ENCODE peak calls at places on chromosomes 16 and 17, in four cellular contexts. One of them, this sample, is unnamed.

GRCh38 chr16:89043636-89044393 is 49.8 kb upstream of the ACSF3 start:
- DNase-seq in A549: no peak
- DNase-seq in HCT116: no peak
- DNase-seq in K562: no peak
- DNase-seq in this sample: no peak

GRCh38 chr17:44307387-44308186 is 814 bp upstream of the RUNDC3A start:
- DNase-seq in A549: peak
- DNase-seq in K562: no peak
- DNase-seq in HCT116: no peak
- DNase-seq in this sample: no peak

GRCh38 chr16:27369806-27370205 is 32.2 kb upstream of the IL21R start:
- DNase-seq in HCT116: no peak
- DNase-seq in A549: no peak
- DNase-seq in K562: no peak
- DNase-seq in this sample: peak

GRCh38 chr16:55515110-55515509 is 6.2 kb downstream of the LPCAT2 start:
- DNase-seq in A549: no peak
- DNase-seq in K562: no peak
- DNase-seq in HCT116: no peak
- DNase-seq in this sample: peak

GRCh38 chr16:3120435-3120834 is 8.0 kb downstream of the ZNF205 start:
- DNase-seq in A549: no peak
- DNase-seq in HCT116: no peak
- DNase-seq in K562: no peak
- DNase-seq in this sample: no peak

GRCh38 chr17:57357392-57357784 is 101.1 kb downstream of the MSI2 start:
- DNase-seq in A549: no peak
- DNase-seq in K562: no peak
- DNase-seq in HCT116: no peak
- DNase-seq in this sample: no peak

GRCh38 chr17:7233701-7234099 is 617 bp downstream of the DVL2 start:
- DNase-seq in K562: no peak
- DNase-seq in HCT116: no peak
- DNase-seq in A549: no peak
- DNase-seq in this sample: no peak

GRCh38 chr17:63955791-63956190 is 16.9 kb downstream of the SCN4A start:
- DNase-seq in HCT116: no peak
- DNase-seq in A549: no peak
- DNase-seq in K562: no peak
- DNase-seq in this sample: no peak

GRCh38 chr17:57145347-57145746 is 60.3 kb downstream of the AKAP1 start:
- DNase-seq in A549: no peak
- DNase-seq in HCT116: no peak
- DNase-seq in K562: no peak
- DNase-seq in this sample: no peak

GRCh38 chr17:51056813-51057510 is 63.7 kb downstream of the SPAG9 start:
- DNase-seq in K562: peak
- DNase-seq in HCT116: peak
- DNase-seq in A549: peak
- DNase-seq in this sample: peak

GRCh38 chr17:57606111-57606875 is 138.8 kb downstream of the CCDC182 start:
- DNase-seq in A549: no peak
- DNase-seq in K562: no peak
- DNase-seq in HCT116: no peak
- DNase-seq in this sample: no peak

GRCh38 chr16:64865037-64865696 is 256.7 kb downstream of the CDH11 start:
- DNase-seq in HCT116: no peak
- DNase-seq in A549: no peak
- DNase-seq in K562: no peak
- DNase-seq in this sample: peak

GRCh38 chr16:57041182-57042156 is 50.9 kb upstream of the CPNE2 start:
- DNase-seq in K562: no peak
- DNase-seq in A549: peak
- DNase-seq in HCT116: no peak
- DNase-seq in this sample: no peak

GRCh38 chr17:5201011-5201410 is 9.3 kb upstream of the ZNF594 start:
- DNase-seq in K562: no peak
- DNase-seq in HCT116: no peak
- DNase-seq in A549: no peak
- DNase-seq in this sample: no peak

GRCh38 chr17:2035549-2036490 is 5.9 kb downstream of the DPH1 start:
- DNase-seq in K562: no peak
- DNase-seq in A549: no peak
- DNase-seq in HCT116: no peak
- DNase-seq in this sample: no peak

GRCh38 chr16:68490829-68491575 is 42.7 kb upstream of the SMPD3 start:
- DNase-seq in A549: peak
- DNase-seq in HCT116: peak
- DNase-seq in K562: no peak
- DNase-seq in this sample: peak

GRCh38 chr16:66857437-66857836 is 13.2 kb downstream of the CA7 start:
- DNase-seq in HCT116: no peak
- DNase-seq in K562: peak
- DNase-seq in A549: no peak
- DNase-seq in this sample: no peak

GRCh38 chr17:44360826-44361225 is 2.8 kb downstream of the FAM171A2 start:
- DNase-seq in A549: no peak
- DNase-seq in HCT116: no peak
- DNase-seq in K562: no peak
- DNase-seq in this sample: peak

GRCh38 chr16:80285089-80285488 is 255.7 kb upstream of the DYNLRB2 start:
- DNase-seq in A549: peak
- DNase-seq in K562: no peak
- DNase-seq in HCT116: no peak
- DNase-seq in this sample: peak

GRCh38 chr16:3186946-3187690 is 886 bp upstream of the OR1F1 start:
- DNase-seq in HCT116: no peak
- DNase-seq in K562: no peak
- DNase-seq in A549: no peak
- DNase-seq in this sample: no peak

GRCh38 chr16:1102921-1103648 is 7.0 kb upstream of the C1QTNF8 start:
- DNase-seq in A549: no peak
- DNase-seq in HCT116: no peak
- DNase-seq in K562: peak
- DNase-seq in this sample: no peak

GRCh38 chr17:3447625-3448024 is 14.0 kb upstream of the OR1E2 start:
- DNase-seq in HCT116: peak
- DNase-seq in K562: peak
- DNase-seq in A549: peak
- DNase-seq in this sample: no peak

GRCh38 chr17:58399974-58400373 is 17.4 kb downstream of the RNF43 start:
- DNase-seq in K562: no peak
- DNase-seq in HCT116: no peak
- DNase-seq in A549: no peak
- DNase-seq in this sample: no peak

GRCh38 chr17:76135810-76136188 is 5.2 kb downstream of the FOXJ1 start:
- DNase-seq in HCT116: no peak
- DNase-seq in K562: no peak
- DNase-seq in A549: no peak
- DNase-seq in this sample: no peak

GRCh38 chr17:47246120-47246519 is 7.5 kb upstream of the ITGB3 start:
- DNase-seq in A549: no peak
- DNase-seq in HCT116: no peak
- DNase-seq in K562: no peak
- DNase-seq in this sample: peak

GRCh38 chr17:44887016-44887415 is 12.2 kb downstream of the EFTUD2 start:
- DNase-seq in A549: no peak
- DNase-seq in HCT116: no peak
- DNase-seq in K562: no peak
- DNase-seq in this sample: no peak

GRCh38 chr16:15843635-15844279 is 13.1 kb downstream of the MYH11 start:
- DNase-seq in A549: no peak
- DNase-seq in K562: no peak
- DNase-seq in HCT116: no peak
- DNase-seq in this sample: peak

GRCh38 chr16:4682616-4683254 is 10.6 kb upstream of the NUDT16L1 start:
- DNase-seq in K562: peak
- DNase-seq in HCT116: no peak
- DNase-seq in A549: peak
- DNase-seq in this sample: peak

GRCh38 chr17:69763503-69763902 is 311.5 kb upstream of the KCNJ16 start:
- DNase-seq in K562: no peak
- DNase-seq in HCT116: no peak
- DNase-seq in A549: no peak
- DNase-seq in this sample: peak

GRCh38 chr17:31511583-31511982 is 120.1 kb downstream of the RAB11FIP4 start:
- DNase-seq in HCT116: no peak
- DNase-seq in K562: no peak
- DNase-seq in A549: no peak
- DNase-seq in this sample: no peak

GRCh38 chr16:69340095-69340644 is 598 bp downstream of the NIP7 start:
- DNase-seq in HCT116: no peak
- DNase-seq in A549: no peak
- DNase-seq in K562: peak
- DNase-seq in this sample: peak

GRCh38 chr16:71846443-71846842 is 667 bp downstream of the ATXN1L start:
- DNase-seq in K562: no peak
- DNase-seq in HCT116: no peak
- DNase-seq in A549: no peak
- DNase-seq in this sample: no peak

GRCh38 chr16:85570735-85571562 is 42.2 kb upstream of the GSE1 start:
- DNase-seq in A549: no peak
- DNase-seq in HCT116: no peak
- DNase-seq in K562: peak
- DNase-seq in this sample: no peak

GRCh38 chr17:32256695-32257013 is 9.0 kb upstream of the RHBDL3 start:
- DNase-seq in HCT116: no peak
- DNase-seq in K562: no peak
- DNase-seq in A549: no peak
- DNase-seq in this sample: no peak

DNA sequence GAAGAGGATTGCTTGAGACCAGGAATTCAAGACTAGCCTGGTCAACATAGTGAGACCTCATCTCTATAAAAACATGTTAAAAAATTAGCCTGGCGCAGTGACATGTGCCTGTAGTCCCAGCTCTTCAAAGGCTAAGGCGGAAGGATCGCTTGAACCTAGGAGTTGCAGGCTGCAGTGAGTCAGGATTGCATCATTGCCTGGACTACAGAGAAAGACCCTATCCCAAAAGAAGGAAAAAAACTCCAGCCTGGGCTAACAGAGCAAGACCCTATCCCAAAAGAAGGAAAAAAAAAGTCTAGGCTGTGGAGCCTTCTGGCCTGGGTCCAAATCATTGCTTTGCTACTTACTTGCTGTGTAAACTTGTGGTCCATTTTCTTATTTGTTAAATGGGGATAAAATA is 4.9 kb downstream of the CCP110 start:
- DNase-seq in A549: no peak
- DNase-seq in HCT116: no peak
- DNase-seq in K562: no peak
- DNase-seq in this sample: no peak
- TF ChIP-seq RAD21 in A549: no peak
- TF ChIP-seq RAD21 in HCT116: no peak
- TF ChIP-seq RAD21 in K562: no peak
- TF ChIP-seq RAD21 in this sample: no peak

GRCh38 chr16:87575027-87575804 is 27.1 kb upstream of the JPH3 start:
- DNase-seq in HCT116: no peak
- DNase-seq in A549: peak
- DNase-seq in K562: peak
- DNase-seq in this sample: no peak
- TF ChIP-seq RAD21 in HCT116: no peak
- TF ChIP-seq RAD21 in A549: no peak
- TF ChIP-seq RAD21 in K562: no peak
- TF ChIP-seq RAD21 in this sample: no peak

GRCh38 chr17:61409301-61410099 is 9.9 kb downstream of the TBX2 start:
- DNase-seq in HCT116: peak
- DNase-seq in A549: peak
- DNase-seq in K562: peak
- DNase-seq in this sample: peak

GRCh38 chr17:61408151-61409041 is 8.8 kb downstream of the TBX2 start:
- DNase-seq in A549: no peak
- DNase-seq in HCT116: no peak
- DNase-seq in K562: no peak
- DNase-seq in this sample: peak

GRCh38 chr17:61410555-61411089 is 11.0 kb downstream of the TBX2 start:
- DNase-seq in K562: no peak
- DNase-seq in A549: peak
- DNase-seq in HCT116: no peak
- DNase-seq in this sample: peak

GRCh38 chr17:61411114-61411943 is 11.7 kb downstream of the TBX2 start:
- DNase-seq in K562: no peak
- DNase-seq in A549: peak
- DNase-seq in HCT116: no peak
- DNase-seq in this sample: peak

GRCh38 chr17:61410100-61410551 is 10.5 kb downstream of the TBX2 start:
- DNase-seq in A549: no peak
- DNase-seq in HCT116: no peak
- DNase-seq in K562: no peak
- DNase-seq in this sample: no peak
- TF ChIP-seq RAD21 in A549: no peak
- TF ChIP-seq RAD21 in HCT116: no peak
- TF ChIP-seq RAD21 in K562: no peak
- TF ChIP-seq RAD21 in this sample: no peak

GRCh38 chr17:12599185-12599920 is 66.3 kb upstream of the MYOCD start:
- DNase-seq in A549: peak
- DNase-seq in HCT116: no peak
- DNase-seq in K562: no peak
- DNase-seq in this sample: peak
- TF ChIP-seq RAD21 in A549: no peak
- TF ChIP-seq RAD21 in HCT116: no peak
- TF ChIP-seq RAD21 in K562: no peak
- TF ChIP-seq RAD21 in this sample: no peak

DNA sequence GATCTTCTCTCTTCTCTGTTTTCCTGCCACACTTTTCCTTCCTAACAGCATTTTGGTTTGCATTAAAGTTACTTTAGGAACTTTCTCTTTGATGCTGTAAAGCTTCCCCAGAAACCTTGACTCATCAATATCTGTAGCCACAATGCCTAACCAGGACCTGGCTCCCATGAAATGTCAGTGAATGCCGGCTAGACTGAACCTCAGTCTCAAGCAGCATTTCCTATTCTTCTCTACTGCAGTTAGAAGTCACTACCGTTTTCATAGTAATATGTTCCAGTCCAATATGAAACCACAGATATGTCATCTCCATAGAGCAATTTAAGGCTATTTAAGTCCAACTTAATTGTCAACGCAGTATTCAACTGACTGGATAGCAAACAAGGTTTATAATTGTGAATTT is 28.9 kb downstream of the ITFG1 start:
- DNase-seq in A549: no peak
- DNase-seq in HCT116: no peak
- DNase-seq in K562: no peak
- DNase-seq in this sample: no peak
- TF ChIP-seq RAD21 in A549: no peak
- TF ChIP-seq RAD21 in HCT116: no peak
- TF ChIP-seq RAD21 in K562: no peak
- TF ChIP-seq RAD21 in this sample: no peak

DNA sequence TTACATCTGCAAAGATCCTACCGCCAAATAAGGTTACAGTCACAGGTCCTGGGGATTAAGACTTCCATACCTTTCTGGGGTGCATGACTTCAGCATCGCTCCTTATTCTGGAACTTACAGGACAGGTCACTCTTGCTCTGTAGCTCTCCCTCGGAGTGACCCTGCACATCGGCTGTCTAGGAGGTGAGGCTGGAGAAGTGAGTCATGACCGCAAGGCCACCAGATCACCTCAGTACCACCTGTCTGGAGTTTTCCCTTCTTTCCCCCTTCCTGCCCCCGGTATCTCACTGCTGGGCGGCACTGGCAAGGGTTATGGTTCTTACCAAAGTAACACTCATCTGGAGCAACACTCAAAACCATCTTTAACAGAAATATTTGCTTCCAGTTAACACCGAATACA is 374.8 kb downstream of the SLC39A11 start:
- DNase-seq in A549: no peak
- DNase-seq in HCT116: peak
- DNase-seq in K562: no peak
- DNase-seq in this sample: no peak
- TF ChIP-seq RAD21 in A549: no peak
- TF ChIP-seq RAD21 in HCT116: peak
- TF ChIP-seq RAD21 in K562: no peak
- TF ChIP-seq RAD21 in this sample: no peak